ENCODE peak calls at places on chromosomes 7 and 10, in eight cellular contexts. S is activated CD4-positive, alpha-beta T cell treated with anti-CD3 and anti-CD28 coated beads for 36 hours; F is M059J; Q is activated naive CD4-positive, alpha-beta T cell; R is activated CD8-positive, alpha-beta memory T cell treated with anti-CD3 and anti-CD28 coated beads, Interleukin-2, amount 50 U/mL, for 48 hours; D is natural killer cell; M is foreskin fibroblast; N is endodermal cell. U is an unnamed sample.
A peak's percentile ranks its signal among the peaks of the same experiment; 100 is the strongest.

GRCh38 chr10:34866848-34867247 is 51.8 kb upstream of the PARD3 start:
- DNase-seq in N (peak; percentile 70), D (no peak), S (no peak), R (no peak), Q (no peak), F (peak; percentile 2), M (no peak), U (no peak)

GRCh38 chr10:68578945-68579344 is 18.8 kb downstream of the TET1 start:
- DNase-seq in F (no peak), M (peak; percentile 28), D (no peak), S (no peak), N (no peak), Q (no peak), R (no peak), U (no peak)

GRCh38 chr10:72851524-72851923 is 42.0 kb upstream of the OIT3 start:
- DNase-seq in D (no peak), Q (no peak), S (no peak), F (no peak), M (no peak), R (no peak), N (no peak), U (no peak)

GRCh38 chr10:23157691-23158369 is 34.3 kb upstream of the PTF1A start:
- DNase-seq in D (no peak), Q (no peak), S (no peak), M (peak; percentile 44), F (peak; percentile 32), R (no peak), N (peak; percentile 60), U (no peak)

GRCh38 chr7:147915781-147916180 is 674.8 kb upstream of the C7orf33 start:
- DNase-seq in N (no peak), R (no peak), M (no peak), D (no peak), F (no peak), S (no peak), Q (no peak), U (no peak)

GRCh38 chr10:114869500-114869899 is 47.9 kb downstream of the FHIP2A start:
- DNase-seq in M (peak; percentile 85), D (no peak), Q (no peak), S (no peak), F (peak; percentile 82), R (no peak), N (no peak), U (no peak)

GRCh38 chr7:132249591-132249971 is 326.7 kb downstream of the PLXNA4 start:
- DNase-seq in N (peak; percentile 82), Q (no peak), M (no peak), F (peak; percentile 29), D (no peak), R (no peak), S (no peak), U (no peak)

GRCh38 chr7:106178593-106179134 is 66.6 kb upstream of the SYPL1 start:
- DNase-seq in F (peak; percentile 82), M (peak; percentile 82), D (no peak), N (no peak), Q (no peak), S (peak; percentile 30), R (no peak), U (no peak)

GRCh38 chr7:16657656-16658279 is 11.8 kb downstream of the BZW2 start:
- DNase-seq in F (peak; percentile 87), D (no peak), N (peak; percentile 69), M (peak; percentile 96), R (no peak), Q (no peak), S (no peak), U (no peak)